ENCODE peak calls at places on chromosomes 12 and 14, in five cellular contexts. One of them, this sample, is unnamed.

GRCh38 chr14:34180428-34180827 is 229.6 kb upstream of the EGLN3 start:
- DNase-seq in effector memory CD4-positive, alpha-beta T cell: no peak
- DNase-seq in NCI-H2107: peak
- DNase-seq in endothelial cell: no peak
- DNase-seq in fibroblast of mammary gland: no peak
- DNase-seq in this sample: no peak

GRCh38 chr14:62743118-62743517 is 302.1 kb downstream of the KCNH5 start:
- DNase-seq in effector memory CD4-positive, alpha-beta T cell: no peak
- DNase-seq in NCI-H2107: no peak
- DNase-seq in endothelial cell: no peak
- DNase-seq in fibroblast of mammary gland: no peak
- DNase-seq in this sample: no peak

GRCh38 chr12:124737040-124737419 is 126.6 kb downstream of the SCARB1 start:
- DNase-seq in effector memory CD4-positive, alpha-beta T cell: no peak
- DNase-seq in NCI-H2107: no peak
- DNase-seq in endothelial cell: no peak
- DNase-seq in fibroblast of mammary gland: peak
- DNase-seq in this sample: no peak

GRCh38 chr14:68210729-68211299 is 391.2 kb downstream of the RAD51B start:
- DNase-seq in effector memory CD4-positive, alpha-beta T cell: peak
- DNase-seq in NCI-H2107: no peak
- DNase-seq in endothelial cell: no peak
- DNase-seq in fibroblast of mammary gland: peak
- DNase-seq in this sample: no peak

GRCh38 chr12:47032644-47033043 is 46.8 kb upstream of the PCED1B start:
- DNase-seq in effector memory CD4-positive, alpha-beta T cell: no peak
- DNase-seq in NCI-H2107: no peak
- DNase-seq in endothelial cell: no peak
- DNase-seq in fibroblast of mammary gland: peak
- DNase-seq in this sample: peak

GRCh38 chr14:32345311-32345771 is 16.2 kb downstream of the AKAP6 start:
- DNase-seq in effector memory CD4-positive, alpha-beta T cell: no peak
- DNase-seq in NCI-H2107: no peak
- DNase-seq in endothelial cell: no peak
- DNase-seq in fibroblast of mammary gland: peak
- DNase-seq in this sample: no peak

GRCh38 chr14:74569387-74569786 is 42.6 kb downstream of the LTBP2 start:
- DNase-seq in effector memory CD4-positive, alpha-beta T cell: no peak
- DNase-seq in NCI-H2107: no peak
- DNase-seq in endothelial cell: no peak
- DNase-seq in fibroblast of mammary gland: no peak
- DNase-seq in this sample: no peak

GRCh38 chr14:78974691-78975090 is 804.5 kb downstream of the NRXN3 start:
- DNase-seq in effector memory CD4-positive, alpha-beta T cell: no peak
- DNase-seq in NCI-H2107: no peak
- DNase-seq in endothelial cell: no peak
- DNase-seq in fibroblast of mammary gland: peak
- DNase-seq in this sample: no peak

GRCh38 chr12:54375258-54375579 is 9.3 kb downstream of the ZNF385A start:
- DNase-seq in effector memory CD4-positive, alpha-beta T cell: no peak
- DNase-seq in NCI-H2107: no peak
- DNase-seq in endothelial cell: no peak
- DNase-seq in fibroblast of mammary gland: no peak
- DNase-seq in this sample: no peak

GRCh38 chr12:122946690-122947271 is 19.5 kb downstream of the ABCB9 start:
- DNase-seq in effector memory CD4-positive, alpha-beta T cell: peak
- DNase-seq in NCI-H2107: no peak
- DNase-seq in endothelial cell: no peak
- DNase-seq in fibroblast of mammary gland: peak
- DNase-seq in this sample: no peak

GRCh38 chr12:10717410-10717809 is 5.7 kb downstream of the YBX3 start:
- DNase-seq in effector memory CD4-positive, alpha-beta T cell: no peak
- DNase-seq in NCI-H2107: no peak
- DNase-seq in endothelial cell: peak
- DNase-seq in fibroblast of mammary gland: peak
- DNase-seq in this sample: no peak

GRCh38 chr14:105064721-105065143 is 498 bp downstream of the GPR132 start:
- DNase-seq in effector memory CD4-positive, alpha-beta T cell: peak
- DNase-seq in NCI-H2107: no peak
- DNase-seq in endothelial cell: no peak
- DNase-seq in fibroblast of mammary gland: peak
- DNase-seq in this sample: no peak

GRCh38 chr12:121061831-121062230 is 22.8 kb upstream of the OASL start:
- DNase-seq in effector memory CD4-positive, alpha-beta T cell: no peak
- DNase-seq in NCI-H2107: no peak
- DNase-seq in endothelial cell: no peak
- DNase-seq in fibroblast of mammary gland: peak
- DNase-seq in this sample: no peak

GRCh38 chr12:1360812-1361211 is 233.6 kb downstream of the FBXL14 start:
- DNase-seq in effector memory CD4-positive, alpha-beta T cell: no peak
- DNase-seq in NCI-H2107: no peak
- DNase-seq in endothelial cell: no peak
- DNase-seq in fibroblast of mammary gland: peak
- DNase-seq in this sample: no peak

GRCh38 chr12:131033486-131033885 is 79.8 kb downstream of the ADGRD1 start:
- DNase-seq in effector memory CD4-positive, alpha-beta T cell: no peak
- DNase-seq in NCI-H2107: no peak
- DNase-seq in endothelial cell: no peak
- DNase-seq in fibroblast of mammary gland: no peak
- DNase-seq in this sample: no peak

GRCh38 chr12:124293286-124294003 is 1.4 kb upstream of the RFLNA start:
- DNase-seq in effector memory CD4-positive, alpha-beta T cell: no peak
- DNase-seq in NCI-H2107: no peak
- DNase-seq in endothelial cell: no peak
- DNase-seq in fibroblast of mammary gland: no peak
- DNase-seq in this sample: no peak

GRCh38 chr12:96219700-96220206 is 25.6 kb downstream of the ELK3 start:
- DNase-seq in effector memory CD4-positive, alpha-beta T cell: no peak
- DNase-seq in NCI-H2107: peak
- DNase-seq in endothelial cell: no peak
- DNase-seq in fibroblast of mammary gland: peak
- DNase-seq in this sample: no peak

GRCh38 chr14:59055439-59056045 is 132.9 kb upstream of the DAAM1 start:
- DNase-seq in effector memory CD4-positive, alpha-beta T cell: no peak
- DNase-seq in NCI-H2107: no peak
- DNase-seq in endothelial cell: no peak
- DNase-seq in fibroblast of mammary gland: peak
- DNase-seq in this sample: peak

GRCh38 chr12:43277630-43278267 is 274.3 kb downstream of the ADAMTS20 start:
- DNase-seq in effector memory CD4-positive, alpha-beta T cell: no peak
- DNase-seq in NCI-H2107: no peak
- DNase-seq in endothelial cell: no peak
- DNase-seq in fibroblast of mammary gland: peak
- DNase-seq in this sample: no peak

GRCh38 chr12:50325890-50326391 is 42.6 kb upstream of the LIMA1 start:
- DNase-seq in effector memory CD4-positive, alpha-beta T cell: no peak
- DNase-seq in NCI-H2107: no peak
- DNase-seq in endothelial cell: no peak
- DNase-seq in fibroblast of mammary gland: no peak
- DNase-seq in this sample: no peak

GRCh38 chr12:75585309-75585708 is 73.9 kb upstream of the KRR1 start:
- DNase-seq in effector memory CD4-positive, alpha-beta T cell: no peak
- DNase-seq in NCI-H2107: no peak
- DNase-seq in endothelial cell: no peak
- DNase-seq in fibroblast of mammary gland: peak
- DNase-seq in this sample: no peak